ENCODE peak calls at places on chromosomes 1 and 21, in five cellular contexts. T is dorsolateral prefrontal cortex; I is CD8-positive, alpha-beta T cell; C is uterus; H is adrenal gland. Q is an unnamed sample.

GRCh38 chr1:36112823-36113222 is 12.2 kb downstream of the COL8A2 start:
- DNase-seq in T (no peak), I (no peak), C (no peak), H (no peak), Q (no peak)

GRCh38 chr1:13965770-13966398 is 265.9 kb downstream of the PRDM2 start:
- DNase-seq in T (peak), I (no peak), C (peak), H (peak), Q (peak)

GRCh38 chr1:246659594-246660140 is 64.5 kb upstream of the SCCPDH start:
- DNase-seq in T (no peak), I (no peak), C (no peak), H (no peak), Q (no peak)

GRCh38 chr1:89622895-89623294 is 10.0 kb upstream of the LRRC8C start:
- DNase-seq in T (no peak), I (no peak), C (no peak), H (no peak), Q (peak)

GRCh38 chr1:113904292-113904673 is 316 bp downstream of the AP4B1 start:
- DNase-seq in T (no peak), I (no peak), C (no peak), H (no peak), Q (no peak)

GRCh38 chr1:25431495-25432363 is 1.0 kb downstream of the MACO1 start:
- DNase-seq in T (no peak), I (no peak), C (peak), H (peak), Q (no peak)

GRCh38 chr1:27552911-27553420 is 51.0 kb downstream of the AHDC1 start:
- DNase-seq in T (no peak), I (no peak), C (no peak), H (no peak), Q (no peak)

GRCh38 chr1:152497273-152497672 is 13.3 kb upstream of the LCE5A start:
- DNase-seq in T (no peak), I (no peak), C (no peak), H (no peak), Q (peak)

GRCh38 chr21:33020558-33021100 is 5.1 kb upstream of the OLIG2 start:
- DNase-seq in T (no peak), I (no peak), C (no peak), H (no peak), Q (no peak)

GRCh38 chr1:204366759-204367158 is 7.0 kb upstream of the PLEKHA6 start:
- DNase-seq in T (no peak), I (no peak), C (no peak), H (no peak), Q (peak)

GRCh38 chr1:85578321-85579295 is 2.0 kb upstream of the CCN1 start:
- DNase-seq in T (no peak), I (no peak), C (peak), H (no peak), Q (no peak)

GRCh38 chr1:246837418-246838117 is 94.2 kb downstream of the AHCTF1 start:
- DNase-seq in T (no peak), I (no peak), C (no peak), H (no peak), Q (no peak)

GRCh38 chr1:234621657-234622335 is 11.8 kb upstream of the IRF2BP2 start:
- DNase-seq in T (no peak), I (no peak), C (no peak), H (peak), Q (no peak)

GRCh38 chr1:42937836-42938595 is 20.7 kb downstream of the SLC2A1 start:
- DNase-seq in T (no peak), I (no peak), C (no peak), H (no peak), Q (no peak)

GRCh38 chr1:32372149-32372756 is 9.9 kb downstream of the TSSK3 start:
- DNase-seq in T (no peak), I (peak), C (no peak), H (no peak), Q (no peak)

GRCh38 chr21:44395260-44395659 is 41.8 kb downstream of the TRPM2 start:
- DNase-seq in T (no peak), I (no peak), C (no peak), H (no peak), Q (no peak)

GRCh38 chr1:201709564-201710295 is 119.2 kb upstream of the IPO9 start:
- DNase-seq in T (peak), I (peak), C (peak), H (peak), Q (peak)

GRCh38 chr1:36612881-36613280 is 130.2 kb upstream of the CSF3R start:
- DNase-seq in T (no peak), I (no peak), C (no peak), H (no peak), Q (no peak)

GRCh38 chr1:1631793-1632420 is at the start of gene MMP23B:
- DNase-seq in T (no peak), I (no peak), C (no peak), H (peak), Q (no peak)

GRCh38 chr1:20483833-20484525 is 2.0 kb downstream of the CAMK2N1 start:
- DNase-seq in T (no peak), I (no peak), C (peak), H (peak), Q (no peak)

GRCh38 chr21:27570306-27570868 is 603.5 kb upstream of the ADAMTS5 start:
- DNase-seq in T (no peak), I (no peak), C (peak), H (peak), Q (no peak)

GRCh38 chr1:204316164-204316563 is 43.6 kb downstream of the PLEKHA6 start:
- DNase-seq in T (no peak), I (no peak), C (no peak), H (no peak), Q (no peak)

GRCh38 chr1:224433671-224434446 is 738 bp downstream of the WDR26 start:
- DNase-seq in T (peak), I (peak), C (peak), H (peak), Q (no peak)

GRCh38 chr1:34268311-34269042 is 91.8 kb downstream of the C1orf94 start:
- DNase-seq in T (no peak), I (no peak), C (no peak), H (no peak), Q (no peak)

GRCh38 chr1:27935721-27936120 is 921 bp downstream of the SMPDL3B start:
- DNase-seq in T (no peak), I (no peak), C (no peak), H (no peak), Q (no peak)

GRCh38 chr21:27693376-27693775 is 726.5 kb upstream of the ADAMTS5 start:
- DNase-seq in T (no peak), I (no peak), C (no peak), H (no peak), Q (no peak)

GRCh38 chr1:200624679-200625335 is 4.3 kb upstream of the KIF14 start:
- DNase-seq in T (no peak), I (no peak), C (no peak), H (no peak), Q (peak)

GRCh38 chr1:8523641-8524206 is 205.8 kb downstream of the SLC45A1 start:
- DNase-seq in T (no peak), I (no peak), C (no peak), H (no peak), Q (no peak)

GRCh38 chr1:84370831-84371394 is 27.4 kb upstream of the DNASE2B start:
- DNase-seq in T (no peak), I (no peak), C (no peak), H (peak), Q (no peak)

GRCh38 chr21:42010507-42011493 is 640 bp upstream of the ZBTB21 start:
- DNase-seq in T (no peak), I (no peak), C (peak), H (peak), Q (peak)
- TF ChIP-seq CTCF in T (peak), I (no peak), C (no peak), H (no peak), Q (no peak)

GRCh38 chr1:174204697-174205308 is 45.5 kb downstream of the RABGAP1L start:
- DNase-seq in T (no peak), I (no peak), C (no peak), H (no peak), Q (no peak)
- H3K27ac ChIP-seq in T (no peak), I (no peak), C (no peak), H (no peak), Q (no peak)

DNA sequence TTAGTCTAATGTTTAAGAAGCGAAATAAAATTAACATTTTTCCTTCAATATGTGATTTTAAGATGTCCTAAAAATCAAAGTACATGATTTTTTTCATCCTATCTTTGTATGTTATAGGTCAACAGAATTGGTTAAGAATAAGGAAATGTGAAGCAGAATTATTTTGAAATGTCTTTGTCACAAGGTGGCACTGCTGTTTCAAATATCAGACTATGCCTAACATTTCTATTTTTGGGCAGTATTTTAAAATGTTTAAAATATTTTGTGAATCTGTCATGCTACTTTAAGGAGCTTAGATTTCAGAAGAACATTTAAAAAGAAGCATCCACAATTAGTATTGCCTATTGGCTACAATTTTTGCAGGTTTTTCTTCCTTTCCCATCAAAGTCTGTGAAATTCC is 38.7 kb downstream of the AMY1C start:
- DNase-seq in T (no peak), I (no peak), C (no peak), H (no peak), Q (no peak)
- TF ChIP-seq CTCF in T (peak), I (no peak), C (no peak), H (no peak), Q (peak)

GRCh38 chr1:23125489-23125888 is 43.2 kb downstream of the LUZP1 start:
- DNase-seq in T (no peak), I (no peak), C (no peak), H (no peak), Q (no peak)
- H3K27ac ChIP-seq in T (no peak), I (no peak), C (no peak), H (no peak), Q (no peak)

GRCh38 chr1:209363112-209363511 is 220.4 kb upstream of the CAMK1G start:
- DNase-seq in T (no peak), I (no peak), C (no peak), H (no peak), Q (no peak)

GRCh38 chr1:209368864-209369598 is 214.5 kb upstream of the CAMK1G start:
- DNase-seq in T (no peak), I (no peak), C (peak), H (no peak), Q (no peak)

GRCh38 chr1:209367031-209367813 is 216.3 kb upstream of the CAMK1G start:
- DNase-seq in T (no peak), I (no peak), C (no peak), H (no peak), Q (no peak)

GRCh38 chr1:209370616-209371015 is 212.9 kb upstream of the CAMK1G start:
- DNase-seq in T (no peak), I (no peak), C (no peak), H (no peak), Q (no peak)

DNA sequence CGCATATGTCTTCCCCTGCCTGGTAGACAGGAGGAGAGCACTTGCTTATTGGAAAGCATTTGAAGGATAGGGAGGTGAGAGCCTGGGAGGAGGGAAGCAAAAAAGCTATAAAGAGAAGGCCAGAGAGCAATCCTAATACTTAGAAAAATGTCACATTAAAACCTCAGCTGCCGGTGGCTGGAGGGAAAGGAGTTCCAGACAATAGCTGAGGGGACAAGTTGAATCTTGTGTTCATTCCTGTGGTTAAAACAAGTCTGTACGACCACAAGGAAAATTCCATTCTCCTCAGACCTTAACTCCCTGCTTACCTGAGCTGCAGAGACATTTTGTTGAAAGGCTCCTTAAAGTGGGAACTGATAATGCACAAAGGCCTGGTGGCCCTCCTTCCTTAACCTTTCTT is 218.8 kb upstream of the CAMK1G start:
- DNase-seq in T (no peak), I (no peak), C (no peak), H (no peak), Q (no peak)
- TF ChIP-seq CTCF in T (no peak), I (no peak), C (no peak), H (no peak), Q (no peak)

GRCh38 chr1:47696404-47696910 is 258.6 kb downstream of the FOXD2 start:
- DNase-seq in T (no peak), I (no peak), C (no peak), H (no peak), Q (no peak)

GRCh38 chr1:47699492-47700220 is 261.8 kb downstream of the FOXD2 start:
- DNase-seq in T (no peak), I (no peak), C (no peak), H (no peak), Q (no peak)

GRCh38 chr1:47701283-47701682 is 263.4 kb downstream of the FOXD2 start:
- DNase-seq in T (no peak), I (no peak), C (no peak), H (no peak), Q (no peak)

GRCh38 chr1:47696911-47697441 is 259.1 kb downstream of the FOXD2 start:
- DNase-seq in T (no peak), I (no peak), C (no peak), H (no peak), Q (no peak)

DNA sequence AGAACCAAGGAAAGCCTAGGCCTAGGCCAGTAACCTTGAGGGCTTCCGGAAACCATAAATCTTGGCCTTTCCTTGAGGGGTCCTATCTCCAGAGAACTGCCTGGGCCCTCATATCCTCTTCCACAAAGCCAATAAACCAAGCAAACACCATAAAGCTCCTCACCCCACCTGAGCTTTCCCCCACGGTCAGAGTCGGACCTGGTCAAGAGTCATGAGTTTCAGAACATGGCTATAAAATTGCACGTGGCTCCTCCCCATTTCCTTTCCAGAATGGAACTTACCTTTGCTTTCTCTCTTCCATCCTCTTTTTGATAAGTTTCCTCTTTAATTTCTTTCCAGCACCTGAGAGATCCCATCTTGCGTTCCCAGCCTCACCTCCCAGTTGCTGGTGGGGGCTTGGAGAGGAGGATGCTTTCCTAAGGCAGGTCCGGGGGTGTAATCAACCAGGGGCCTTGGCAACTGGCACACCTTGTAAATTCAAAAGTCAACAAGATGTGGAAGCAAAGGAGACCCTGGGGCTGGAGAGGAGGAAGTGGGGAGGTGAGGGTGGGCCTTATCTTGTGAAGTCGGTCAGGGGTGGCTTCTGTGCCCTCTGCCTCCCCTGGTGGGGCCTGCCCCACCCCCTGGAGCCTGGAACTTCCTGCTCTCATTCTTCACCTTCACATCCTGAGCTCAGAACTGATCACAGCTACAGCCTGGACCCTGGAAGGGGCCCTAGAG is 259.9 kb downstream of the FOXD2 start:
- DNase-seq in T (no peak), I (no peak), C (no peak), H (no peak), Q (no peak)
- H3K27ac ChIP-seq in T (no peak), I (no peak), C (no peak), H (no peak), Q (no peak)

GRCh38 chr1:64163972-64164371 is 39.5 kb upstream of the UBE2U start:
- DNase-seq in T (no peak), I (no peak), C (no peak), H (no peak), Q (no peak)
- TF ChIP-seq CTCF in T (peak), I (no peak), C (peak), H (peak), Q (peak)

GRCh38 chr1:165634154-165634921 is 3.3 kb downstream of the MGST3 start:
- DNase-seq in T (no peak), I (no peak), C (no peak), H (no peak), Q (no peak)
- H3K27ac ChIP-seq in T (peak), I (no peak), C (no peak), H (peak), Q (no peak)

GRCh38 chr1:109548321-109549267 is at the start of gene GNAI3:
- DNase-seq in T (peak), I (peak), C (peak), H (peak), Q (peak)
- TF ChIP-seq CTCF in T (peak), I (no peak), C (no peak), H (no peak), Q (no peak)

DNA sequence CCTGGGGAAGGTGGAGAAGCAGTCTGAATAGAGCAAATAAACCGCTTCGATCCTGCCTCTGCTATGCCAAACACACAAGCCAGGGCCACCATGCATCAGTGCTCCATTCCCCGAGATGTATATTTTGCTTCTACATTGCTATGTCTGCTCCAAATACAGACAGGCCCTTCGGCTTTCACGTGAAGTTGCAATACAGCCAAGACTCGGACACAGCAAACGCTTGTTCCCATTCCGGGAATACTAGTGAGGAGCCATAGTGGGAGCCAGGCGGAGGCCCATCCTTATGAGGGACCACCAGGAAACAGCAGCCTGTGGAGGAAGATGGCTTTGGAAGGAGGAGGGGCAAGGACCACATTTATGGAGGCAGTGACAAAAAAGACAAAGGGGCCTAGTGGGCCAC is 22.6 kb downstream of the ERI3 start:
- DNase-seq in T (no peak), I (no peak), C (no peak), H (no peak), Q (no peak)
- H3K27ac ChIP-seq in T (no peak), I (no peak), C (no peak), H (no peak), Q (no peak)